ENCODE peak calls at places on chromosome 5, in nine cellular contexts. J is germinal center; N is HT1080; H is pons; K is putamen; Z is posterior vena cava; C is foreskin fibroblast; A is activated CD8-positive, alpha-beta T cell treated with anti-CD3 and anti-CD28 coated beads for 36 hours; U is NCI-H1417. Q is an unnamed sample.

GRCh38 chr5:115419794-115420585 is 123.5 kb upstream of the CCDC112 start:
- DNase-seq in K (no peak), A (no peak), J (no peak), Z (no peak), C (peak), U (no peak), N (peak), H (no peak), Q (no peak)

GRCh38 chr5:159424123-159424522 is 93.8 kb upstream of the IL12B start:
- DNase-seq in J (no peak), U (no peak), H (no peak), A (no peak), Z (no peak), N (no peak), C (no peak), K (no peak), Q (no peak)

GRCh38 chr5:64784451-64785025 is 15.8 kb downstream of the CWC27 start:
- DNase-seq in N (peak), A (peak), Z (peak), J (peak), H (peak), C (peak), K (peak), U (peak), Q (peak)

GRCh38 chr5:175743676-175744210 is 85.9 kb downstream of the HRH2 start:
- DNase-seq in U (no peak), K (no peak), H (no peak), A (no peak), Z (no peak), C (no peak), N (peak), J (no peak), Q (no peak)

GRCh38 chr5:172830876-172831662 is 3.0 kb upstream of the ERGIC1 start:
- DNase-seq in C (peak), K (no peak), J (no peak), Z (no peak), H (no peak), N (peak), A (no peak), U (peak), Q (no peak)

GRCh38 chr5:116674881-116675627 is 100.4 kb upstream of the SEMA6A start:
- DNase-seq in H (no peak), J (no peak), K (no peak), C (no peak), Z (no peak), A (no peak), U (no peak), N (no peak), Q (no peak)

GRCh38 chr5:140295414-140295813 is 7.5 kb downstream of the PFDN1 start:
- DNase-seq in K (no peak), Z (no peak), A (peak), U (peak), N (peak), C (peak), J (no peak), H (peak), Q (no peak)

GRCh38 chr5:153711755-153712154 is 221.3 kb downstream of the GRIA1 start:
- DNase-seq in K (no peak), H (no peak), N (no peak), Z (no peak), U (no peak), C (no peak), J (no peak), A (no peak), Q (no peak)

GRCh38 chr5:155380480-155380879 is 366.9 kb downstream of the KIF4B start:
- DNase-seq in A (no peak), Z (no peak), U (no peak), H (no peak), N (no peak), C (no peak), K (no peak), J (no peak), Q (no peak)

GRCh38 chr5:108061941-108062340 is 320.0 kb downstream of the FBXL17 start:
- DNase-seq in A (no peak), C (peak), Z (no peak), U (no peak), N (no peak), K (no peak), J (no peak), H (no peak), Q (no peak)

GRCh38 chr5:98933446-98934072 is 4.8 kb upstream of the CHD1 start:
- DNase-seq in A (peak), N (no peak), K (no peak), U (no peak), Z (no peak), H (peak), J (peak), C (no peak), Q (no peak)

GRCh38 chr5:176810687-176811501 is 535 bp downstream of the UNC5A start:
- DNase-seq in U (peak), H (no peak), Z (no peak), N (no peak), J (no peak), C (no peak), K (no peak), A (peak), Q (no peak)

GRCh38 chr5:158943057-158943456 is 156.7 kb downstream of the EBF1 start:
- DNase-seq in H (no peak), K (no peak), A (no peak), J (no peak), N (peak), U (no peak), Z (peak), C (peak), Q (no peak)

GRCh38 chr5:6745706-6746217 is 32.5 kb downstream of the TENT4A start:
- DNase-seq in N (peak), C (peak), A (no peak), H (peak), U (peak), K (no peak), J (peak), Z (no peak), Q (peak)

GRCh38 chr5:172420215-172420934 is 34.0 kb downstream of the SH3PXD2B start:
- DNase-seq in C (peak), J (peak), Z (peak), U (no peak), N (peak), H (peak), K (peak), A (peak), Q (no peak)

GRCh38 chr5:179986328-179986727 is 78.6 kb upstream of the TBC1D9B start:
- DNase-seq in J (no peak), U (peak), C (no peak), K (peak), Z (no peak), N (no peak), A (no peak), H (peak), Q (no peak)

GRCh38 chr5:1447772-1448361 is 2.6 kb upstream of the SLC6A3 start:
- DNase-seq in Z (peak), H (no peak), C (no peak), K (no peak), N (no peak), U (peak), J (no peak), A (peak), Q (no peak)

GRCh38 chr5:128494516-128494915 is 43.5 kb downstream of the FBN2 start:
- DNase-seq in A (no peak), N (no peak), C (no peak), K (no peak), H (no peak), U (no peak), J (no peak), Z (no peak), Q (no peak)

GRCh38 chr5:64806537-64806936 is 37.8 kb downstream of the CWC27 start:
- DNase-seq in K (no peak), N (no peak), C (no peak), U (no peak), H (no peak), Z (no peak), J (no peak), A (no peak), Q (no peak)

GRCh38 chr5:61082516-61083280 is 79.6 kb downstream of the SMIM15 start:
- DNase-seq in K (no peak), Z (no peak), C (no peak), A (no peak), H (no peak), N (peak), U (no peak), J (no peak), Q (no peak)

GRCh38 chr5:75707911-75708509 is 9.2 kb downstream of the POC5 start:
- DNase-seq in H (no peak), K (no peak), Z (no peak), U (no peak), J (no peak), A (no peak), C (no peak), N (peak), Q (no peak)

GRCh38 chr5:159855476-159856157 is 60.7 kb upstream of the ADRA1B start:
- DNase-seq in Z (no peak), H (no peak), N (no peak), U (no peak), A (no peak), C (no peak), J (no peak), K (no peak), Q (no peak)

GRCh38 chr5:119070828-119071572 is at the start of gene DMXL1:
- DNase-seq in H (peak), K (peak), C (peak), J (peak), Z (peak), U (peak), N (peak), A (peak), Q (peak)

GRCh38 chr5:141392429-141393198 is at the start of gene PCDHGA8:
- DNase-seq in K (no peak), Z (no peak), A (no peak), N (no peak), C (no peak), U (no peak), J (peak), H (no peak), Q (no peak)

GRCh38 chr5:32794086-32794485 is 83.0 kb downstream of the NPR3 start:
- DNase-seq in C (peak), H (no peak), Z (no peak), J (no peak), N (peak), U (no peak), K (no peak), A (no peak), Q (no peak)

GRCh38 chr5:1543398-1544293 is 19.9 kb upstream of the LPCAT1 start:
- DNase-seq in K (no peak), H (no peak), C (no peak), U (no peak), Z (no peak), J (no peak), A (no peak), N (no peak), Q (no peak)

GRCh38 chr5:1944408-1944807 is 61.7 kb upstream of the IRX4 start:
- DNase-seq in U (no peak), N (no peak), Z (no peak), J (no peak), A (no peak), C (no peak), H (no peak), K (no peak), Q (no peak)

GRCh38 chr5:154274828-154275185 is 84.3 kb downstream of the GALNT10 start:
- DNase-seq in C (no peak), J (no peak), N (peak), U (no peak), H (no peak), A (no peak), K (no peak), Z (no peak), Q (no peak)

Q was measured in NCI-H1092 treated with DMSO at 0.1 percent for 48 hours.